ENCODE peak calls at places on chromosomes 1 and 21, in nine cellular contexts. A is Calu3; D is anterior cingulate cortex; K is astrocyte; L is occipital lobe; N is aorta; G is stimulated activated CD8-positive, alpha-beta memory T cell treated with anti-CD3 and anti-CD28 coated beads, Interleukin-15, amount 100 ng/mL, for 1 hour; X is cardiac fibroblast; T is RWPE2. J is an unnamed sample.

GRCh38 chr1:3264456-3264855 is 190.0 kb upstream of the ARHGEF16 start:
- DNase-seq in A (no peak), D (no peak), K (no peak), L (no peak), N (no peak), G (no peak), X (no peak), T (no peak), J (no peak)

GRCh38 chr1:84619383-84620093 is 45.3 kb upstream of the CTBS start:
- DNase-seq in A (peak), D (no peak), K (peak), L (peak), N (no peak), G (no peak), X (peak), T (no peak), J (peak)

GRCh38 chr1:30058966-30059365 is 664.4 kb downstream of the MATN1 start:
- DNase-seq in A (peak), D (no peak), K (peak), L (no peak), N (no peak), G (no peak), X (peak), T (peak), J (no peak)

GRCh38 chr1:98053471-98054366 is 132.9 kb upstream of the DPYD start:
- DNase-seq in A (peak), D (peak), K (peak), L (peak), N (peak), G (no peak), X (peak), T (peak), J (peak)

GRCh38 chr1:180778782-180779398 is 133.8 kb upstream of the KIAA1614 start:
- DNase-seq in A (peak), D (no peak), K (no peak), L (no peak), N (no peak), G (no peak), X (peak), T (no peak), J (no peak)

GRCh38 chr21:45153358-45154318 is 79.3 kb downstream of the ADARB1 start:
- DNase-seq in A (no peak), D (no peak), K (peak), L (no peak), N (peak), G (no peak), X (peak), T (no peak), J (peak)

GRCh38 chr21:17454315-17455027 is 58.4 kb upstream of the CXADR start:
- DNase-seq in A (no peak), D (peak), K (peak), L (peak), N (no peak), G (no peak), X (peak), T (peak), J (peak)

GRCh38 chr1:245377854-245378253 is 223.1 kb downstream of the KIF26B start:
- DNase-seq in A (no peak), D (no peak), K (no peak), L (no peak), N (no peak), G (no peak), X (no peak), T (no peak), J (no peak)

GRCh38 chr1:69791311-69791710 is 223.6 kb downstream of the LRRC7 start:
- DNase-seq in A (no peak), D (no peak), K (peak), L (no peak), N (no peak), G (no peak), X (peak), T (no peak), J (peak)

GRCh38 chr1:94646151-94646643 is 104.6 kb upstream of the F3 start:
- DNase-seq in A (peak), D (no peak), K (peak), L (no peak), N (no peak), G (no peak), X (peak), T (peak), J (peak)

GRCh38 chr1:103372866-103373265 is 152.6 kb upstream of the RNPC3 start:
- DNase-seq in A (no peak), D (no peak), K (peak), L (no peak), N (no peak), G (no peak), X (peak), T (no peak), J (peak)

GRCh38 chr1:21072721-21073120 is 104.0 kb downstream of the EIF4G3 start:
- DNase-seq in A (no peak), D (no peak), K (peak), L (no peak), N (no peak), G (no peak), X (peak), T (no peak), J (peak)

J was measured in amniotic epithelial cell.